ENCODE peak calls at places on chromosome 5, in six cellular contexts. One of them, this sample, is unnamed.

GRCh38 chr5:76720988-76721569 is 5.2 kb downstream of the F2R start:
- DNase-seq in HEK293T: no peak
- DNase-seq in A549: no peak
- DNase-seq in K562: no peak
- DNase-seq in GM12878: no peak
- DNase-seq in IMR-90: no peak
- DNase-seq in this sample: no peak

GRCh38 chr5:107809201-107810034 is 138.7 kb upstream of the EFNA5 start:
- DNase-seq in GM12878: no peak
- DNase-seq in K562: no peak
- DNase-seq in A549: no peak
- DNase-seq in HEK293T: no peak
- DNase-seq in IMR-90: peak; percentile 48
- DNase-seq in this sample: no peak

GRCh38 chr5:113122053-113122452 is 145.5 kb downstream of the DCP2 start:
- DNase-seq in A549: no peak
- DNase-seq in GM12878: no peak
- DNase-seq in IMR-90: peak; percentile 94
- DNase-seq in HEK293T: no peak
- DNase-seq in K562: no peak
- DNase-seq in this sample: no peak

GRCh38 chr5:113378960-113379541 is 55.7 kb downstream of the TSSK1B start:
- DNase-seq in GM12878: peak; percentile 9
- DNase-seq in A549: peak; percentile 67
- DNase-seq in K562: peak; percentile 62
- DNase-seq in HEK293T: peak; percentile 66
- DNase-seq in IMR-90: peak; percentile 62
- DNase-seq in this sample: peak; percentile 47

GRCh38 chr5:98927242-98927987 is 1.4 kb downstream of the CHD1 start:
- DNase-seq in K562: peak; percentile 76
- DNase-seq in IMR-90: peak; percentile 77
- DNase-seq in A549: peak; percentile 14
- DNase-seq in HEK293T: peak; percentile 22
- DNase-seq in GM12878: no peak
- DNase-seq in this sample: no peak

GRCh38 chr5:54171645-54172384 is 138.6 kb downstream of the ARL15 start:
- DNase-seq in K562: no peak
- DNase-seq in A549: no peak
- DNase-seq in IMR-90: peak; percentile 81
- DNase-seq in HEK293T: no peak
- DNase-seq in GM12878: no peak
- DNase-seq in this sample: no peak

GRCh38 chr5:54867310-54867944 is 118.0 kb downstream of the ESM1 start:
- DNase-seq in HEK293T: peak; percentile 23
- DNase-seq in GM12878: no peak
- DNase-seq in A549: peak; percentile 41
- DNase-seq in IMR-90: peak; percentile 75
- DNase-seq in K562: peak; percentile 53
- DNase-seq in this sample: peak; percentile 22

GRCh38 chr5:21152611-21153010 is 1164.6 kb upstream of the CDH18 start:
- DNase-seq in HEK293T: no peak
- DNase-seq in IMR-90: peak; percentile 0
- DNase-seq in K562: no peak
- DNase-seq in GM12878: no peak
- DNase-seq in A549: peak; percentile 2
- DNase-seq in this sample: no peak

GRCh38 chr5:54895816-54896341 is 89.5 kb downstream of the ESM1 start:
- DNase-seq in HEK293T: peak; percentile 34
- DNase-seq in A549: peak; percentile 14
- DNase-seq in K562: peak; percentile 47
- DNase-seq in IMR-90: peak; percentile 68
- DNase-seq in GM12878: no peak
- DNase-seq in this sample: peak; percentile 28

GRCh38 chr5:5044240-5044840 is 95.8 kb upstream of the ADAMTS16 start:
- DNase-seq in GM12878: no peak
- DNase-seq in K562: no peak
- DNase-seq in HEK293T: no peak
- DNase-seq in IMR-90: no peak
- DNase-seq in A549: no peak
- DNase-seq in this sample: no peak

GRCh38 chr5:178524093-178524882 is 65.9 kb downstream of the COL23A1 start:
- DNase-seq in A549: no peak
- DNase-seq in K562: no peak
- DNase-seq in GM12878: no peak
- DNase-seq in HEK293T: no peak
- DNase-seq in IMR-90: no peak
- DNase-seq in this sample: no peak

GRCh38 chr5:39639618-39640078 is 214.9 kb upstream of the DAB2 start:
- DNase-seq in HEK293T: no peak
- DNase-seq in IMR-90: peak; percentile 19
- DNase-seq in K562: no peak
- DNase-seq in A549: no peak
- DNase-seq in GM12878: no peak
- DNase-seq in this sample: no peak

GRCh38 chr5:54457094-54457531 is 1.6 kb downstream of the HSPB3 start:
- DNase-seq in HEK293T: no peak
- DNase-seq in K562: peak; percentile 36
- DNase-seq in A549: peak; percentile 55
- DNase-seq in GM12878: no peak
- DNase-seq in IMR-90: peak; percentile 90
- DNase-seq in this sample: peak; percentile 6

GRCh38 chr5:96703384-96703910 is 41.3 kb downstream of the CAST start:
- DNase-seq in IMR-90: no peak
- DNase-seq in K562: no peak
- DNase-seq in HEK293T: no peak
- DNase-seq in A549: no peak
- DNase-seq in GM12878: no peak
- DNase-seq in this sample: peak; percentile 46

GRCh38 chr5:79929095-79929494 is 62.0 kb downstream of the MTX3 start:
- DNase-seq in K562: no peak
- DNase-seq in HEK293T: no peak
- DNase-seq in GM12878: no peak
- DNase-seq in A549: no peak
- DNase-seq in IMR-90: no peak
- DNase-seq in this sample: no peak
- TF ChIP-seq BHLHE40 in K562: no peak
- TF ChIP-seq BHLHE40 in HEK293T: no peak
- TF ChIP-seq BHLHE40 in GM12878: no peak
- TF ChIP-seq BHLHE40 in A549: no peak
- TF ChIP-seq BHLHE40 in IMR-90: no peak
- TF ChIP-seq BHLHE40 in this sample: no peak

DNA sequence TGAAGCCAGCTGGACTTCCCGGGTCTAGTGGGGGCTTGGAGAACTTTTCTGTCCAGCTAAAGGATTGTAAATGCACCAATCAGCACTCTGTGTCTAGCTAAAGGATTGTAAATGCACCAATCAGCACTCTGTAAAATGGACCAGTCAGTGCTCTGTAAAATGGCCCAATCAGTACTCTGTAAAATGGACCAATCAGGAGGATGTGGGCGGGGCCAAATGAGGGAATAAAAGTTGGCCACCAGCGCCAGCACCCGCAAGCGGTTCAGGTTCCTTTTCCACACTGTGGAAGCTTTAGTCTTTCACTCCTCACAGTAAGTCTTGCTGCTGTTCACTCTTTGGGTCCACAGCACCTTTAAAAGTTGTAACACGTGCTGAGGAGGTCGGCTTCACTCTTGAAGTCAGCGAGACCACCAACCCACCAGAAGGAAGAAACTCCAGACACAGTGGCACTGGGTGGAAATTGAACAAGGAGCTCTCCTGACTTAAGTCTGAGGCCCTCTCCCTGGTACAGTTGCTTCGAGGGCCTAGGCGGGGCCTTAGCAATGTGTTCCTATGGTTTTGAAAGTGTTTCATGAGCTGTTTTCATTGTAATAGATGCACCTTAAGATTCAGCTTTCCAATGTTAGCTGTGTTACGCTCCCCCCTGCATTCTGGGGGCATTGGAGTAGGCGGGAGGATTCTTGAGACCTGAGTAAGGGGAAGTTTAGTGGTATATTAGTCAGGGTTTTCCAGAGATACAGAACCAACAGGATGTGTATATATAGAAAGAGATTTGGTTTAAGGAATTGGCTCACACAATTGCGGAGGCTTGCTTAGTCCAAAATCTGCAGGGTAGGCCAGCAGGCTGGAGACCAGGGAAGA is 21.4 kb upstream of the MYO10 start:
- DNase-seq in HEK293T: no peak
- DNase-seq in K562: peak; percentile 6
- DNase-seq in GM12878: no peak
- DNase-seq in A549: no peak
- DNase-seq in IMR-90: peak; percentile 98
- DNase-seq in this sample: no peak
- TF ChIP-seq BHLHE40 in HEK293T: no peak
- TF ChIP-seq BHLHE40 in K562: no peak
- TF ChIP-seq BHLHE40 in GM12878: no peak
- TF ChIP-seq BHLHE40 in A549: no peak
- TF ChIP-seq BHLHE40 in IMR-90: peak; percentile 71
- TF ChIP-seq BHLHE40 in this sample: no peak

GRCh38 chr5:132079619-132080018 is 6.0 kb downstream of the CSF2 start:
- DNase-seq in A549: no peak
- DNase-seq in K562: no peak
- DNase-seq in HEK293T: no peak
- DNase-seq in IMR-90: no peak
- DNase-seq in GM12878: no peak
- DNase-seq in this sample: no peak

GRCh38 chr5:132081458-132081857 is 7.9 kb downstream of the CSF2 start:
- DNase-seq in IMR-90: no peak
- DNase-seq in HEK293T: no peak
- DNase-seq in GM12878: no peak
- DNase-seq in A549: no peak
- DNase-seq in K562: no peak
- DNase-seq in this sample: no peak

GRCh38 chr5:132083065-132083678 is 9.6 kb downstream of the CSF2 start:
- DNase-seq in HEK293T: no peak
- DNase-seq in K562: no peak
- DNase-seq in A549: no peak
- DNase-seq in IMR-90: no peak
- DNase-seq in GM12878: no peak
- DNase-seq in this sample: no peak

GRCh38 chr5:132080595-132080994 is 7.0 kb downstream of the CSF2 start:
- DNase-seq in K562: no peak
- DNase-seq in GM12878: no peak
- DNase-seq in A549: no peak
- DNase-seq in HEK293T: no peak
- DNase-seq in IMR-90: no peak
- DNase-seq in this sample: no peak

GRCh38 chr5:132082329-132083023 is 8.9 kb downstream of the CSF2 start:
- DNase-seq in A549: no peak
- DNase-seq in GM12878: no peak
- DNase-seq in IMR-90: no peak
- DNase-seq in HEK293T: no peak
- DNase-seq in K562: no peak
- DNase-seq in this sample: no peak
- TF ChIP-seq BHLHE40 in A549: no peak
- TF ChIP-seq BHLHE40 in GM12878: no peak
- TF ChIP-seq BHLHE40 in IMR-90: no peak
- TF ChIP-seq BHLHE40 in HEK293T: no peak
- TF ChIP-seq BHLHE40 in K562: no peak
- TF ChIP-seq BHLHE40 in this sample: no peak

GRCh38 chr5:78717674-78718073 is 69.1 kb upstream of the LHFPL2 start:
- DNase-seq in IMR-90: peak; percentile 80
- DNase-seq in K562: peak; percentile 14
- DNase-seq in HEK293T: no peak
- DNase-seq in GM12878: no peak
- DNase-seq in A549: no peak
- DNase-seq in this sample: no peak
- TF ChIP-seq BHLHE40 in IMR-90: peak; percentile 53
- TF ChIP-seq BHLHE40 in K562: no peak
- TF ChIP-seq BHLHE40 in HEK293T: no peak
- TF ChIP-seq BHLHE40 in GM12878: no peak
- TF ChIP-seq BHLHE40 in A549: no peak
- TF ChIP-seq BHLHE40 in this sample: no peak

GRCh38 chr5:78518365-78519197 is 130.0 kb downstream of the LHFPL2 start:
- DNase-seq in A549: peak; percentile 86
- DNase-seq in GM12878: no peak
- DNase-seq in IMR-90: peak; percentile 96
- DNase-seq in HEK293T: no peak
- DNase-seq in K562: no peak
- DNase-seq in this sample: peak; percentile 97
- TF ChIP-seq BHLHE40 in A549: no peak
- TF ChIP-seq BHLHE40 in GM12878: no peak
- TF ChIP-seq BHLHE40 in IMR-90: peak; percentile 92
- TF ChIP-seq BHLHE40 in HEK293T: no peak
- TF ChIP-seq BHLHE40 in K562: no peak
- TF ChIP-seq BHLHE40 in this sample: peak; percentile 76

GRCh38 chr5:149271717-149272558 is at the start of gene AFAP1L1:
- DNase-seq in GM12878: no peak
- DNase-seq in K562: peak; percentile 10
- DNase-seq in HEK293T: peak; percentile 58
- DNase-seq in IMR-90: peak; percentile 46
- DNase-seq in A549: peak; percentile 60
- DNase-seq in this sample: peak; percentile 6
- TF ChIP-seq BHLHE40 in GM12878: no peak
- TF ChIP-seq BHLHE40 in K562: no peak
- TF ChIP-seq BHLHE40 in HEK293T: no peak
- TF ChIP-seq BHLHE40 in IMR-90: no peak
- TF ChIP-seq BHLHE40 in A549: no peak
- TF ChIP-seq BHLHE40 in this sample: no peak

GRCh38 chr5:139835656-139836055 is 40.0 kb downstream of the PSD2 start:
- DNase-seq in A549: no peak
- DNase-seq in IMR-90: no peak
- DNase-seq in K562: no peak
- DNase-seq in HEK293T: no peak
- DNase-seq in GM12878: no peak
- DNase-seq in this sample: no peak
- TF ChIP-seq BHLHE40 in A549: no peak
- TF ChIP-seq BHLHE40 in IMR-90: no peak
- TF ChIP-seq BHLHE40 in K562: no peak
- TF ChIP-seq BHLHE40 in HEK293T: no peak
- TF ChIP-seq BHLHE40 in GM12878: no peak
- TF ChIP-seq BHLHE40 in this sample: no peak

This sample was measured in HepG2.